ENCODE peak calls at places on chromosomes 13 and 19, in seven cellular contexts. K is trophoblast cell, H is mesendoderm, A is neuronal stem cell, Q is H9, B is H1, T is mesenchymal stem cell. L is an unnamed sample.

GRCh38 chr13:114146629-114147028 is 14.2 kb upstream of the RASA3 start:
- DNase-seq in K (no peak), H (peak; percentile 51), A (no peak), Q (no peak), B (peak; percentile 56), T (no peak), L (no peak)

GRCh38 chr19:13160557-13160956 is 10.3 kb downstream of the IER2 start:
- DNase-seq in K (no peak), H (no peak), A (no peak), Q (no peak), B (no peak), T (peak; percentile 61), L (peak; percentile 66)

GRCh38 chr19:2977001-2977685 is at the start of gene TLE6:
- DNase-seq in K (peak; percentile 97), H (peak; percentile 98), A (peak; percentile 93), Q (peak; percentile 99), B (peak; percentile 97), T (peak; percentile 93), L (peak; percentile 84)

GRCh38 chr13:90014038-90014437 is 1333.4 kb upstream of the MIR17HG start:
- DNase-seq in K (no peak), H (no peak), A (no peak), Q (no peak), B (no peak), T (no peak), L (no peak)

GRCh38 chr13:48014359-48014758 is 13.3 kb upstream of the SUCLA2 start:
- DNase-seq in K (no peak), H (no peak), A (no peak), Q (no peak), B (no peak), T (no peak), L (no peak)

GRCh38 chr13:71274923-71275593 is 591.9 kb downstream of the DACH1 start:
- DNase-seq in K (no peak), H (peak; percentile 14), A (no peak), Q (no peak), B (no peak), T (no peak), L (no peak)

GRCh38 chr13:112721198-112722104 is 31.6 kb downstream of the ATP11A start:
- DNase-seq in K (no peak), H (no peak), A (no peak), Q (no peak), B (no peak), T (no peak), L (no peak)

GRCh38 chr13:107441279-107441678 is 774.1 kb downstream of the LIG4 start:
- DNase-seq in K (no peak), H (no peak), A (no peak), Q (no peak), B (no peak), T (peak; percentile 83), L (peak; percentile 89)

GRCh38 chr19:12886943-12887747 is at the start of gene KLF1:
- DNase-seq in K (no peak), H (no peak), A (no peak), Q (no peak), B (no peak), T (no peak), L (no peak)

GRCh38 chr13:20174656-20175405 is 14.0 kb upstream of the GJA3 start:
- DNase-seq in K (peak; percentile 96), H (peak; percentile 76), A (no peak), Q (peak; percentile 54), B (no peak), T (peak; percentile 91), L (peak; percentile 99)

GRCh38 chr13:92355213-92355612 is 871.4 kb upstream of the GPC6 start:
- DNase-seq in K (no peak), H (peak; percentile 74), A (no peak), Q (peak; percentile 43), B (no peak), T (peak; percentile 26), L (peak; percentile 5)

GRCh38 chr13:51258612-51259358 is 36.6 kb downstream of the FAM124A start:
- DNase-seq in K (no peak), H (peak; percentile 72), A (no peak), Q (no peak), B (peak; percentile 44), T (no peak), L (no peak)

GRCh38 chr19:941292-942132 is 15.7 kb downstream of the ARID3A start:
- DNase-seq in K (no peak), H (no peak), A (no peak), Q (no peak), B (no peak), T (no peak), L (no peak)
- H3K9ac ChIP-seq in K (no peak overlapping the region), H (no peak overlapping the region), A (no peak overlapping the region), Q (no peak overlapping the region), B (no peak overlapping the region), T (no peak overlapping the region), L (no peak overlapping the region)

GRCh38 chr19:11284535-11284934 is 11.4 kb upstream of the TSPAN16 start:
- DNase-seq in K (no peak), H (no peak), A (no peak), Q (no peak), B (no peak), T (no peak), L (no peak)

GRCh38 chr19:11286312-11286974 is 9.5 kb upstream of the TSPAN16 start:
- DNase-seq in K (no peak), H (no peak), A (no peak), Q (no peak), B (no peak), T (no peak), L (peak; percentile 58)

GRCh38 chr19:11278670-11279069 is 16.3 kb upstream of the DOCK6 start:
- DNase-seq in K (no peak), H (peak; percentile 69), A (no peak), Q (no peak), B (no peak), T (peak; percentile 18), L (no peak)

GRCh38 chr19:11279505-11280236 is 16.3 kb upstream of the TSPAN16 start:
- DNase-seq in K (no peak), H (no peak), A (no peak), Q (no peak), B (no peak), T (no peak), L (no peak)

GRCh38 chr19:11281336-11282049 is 14.5 kb upstream of the TSPAN16 start:
- DNase-seq in K (no peak), H (no peak), A (no peak), Q (no peak), B (no peak), T (peak; percentile 43), L (no peak)
- H3K4ac ChIP-seq in K (no peak overlapping the region), H (no peak overlapping the region), A (no peak overlapping the region), Q (no peak overlapping the region), B (no peak overlapping the region), T (no peak overlapping the region), L (no peak overlapping the region)

GRCh38 chr13:110706570-110707378 is 858 bp upstream of the CARS2 start:
- DNase-seq in K (peak; percentile 42), H (peak; percentile 37), A (no peak), Q (no peak), B (no peak), T (no peak), L (no peak)
- H3K9ac ChIP-seq in K (peak overlapping the region; percentile 75), H (peak overlapping the region; percentile 72), A (peak overlapping the region; percentile 94), Q (peak overlapping the region; percentile 29), B (peak overlapping the region; percentile 42), T (peak overlapping the region; percentile 83), L (peak overlapping the region; percentile 65)

GRCh38 chr19:7769171-7769570 is 6.1 kb downstream of the CLEC4M start:
- DNase-seq in K (no peak), H (no peak), A (no peak), Q (no peak), B (no peak), T (no peak), L (no peak)

GRCh38 chr19:7775761-7776160 is 12.7 kb downstream of the CLEC4M start:
- DNase-seq in K (peak; percentile 66), H (no peak), A (no peak), Q (no peak), B (no peak), T (no peak), L (no peak)

GRCh38 chr19:7771072-7771471 is 8.0 kb downstream of the CLEC4M start:
- DNase-seq in K (no peak), H (no peak), A (no peak), Q (no peak), B (no peak), T (no peak), L (no peak)

GRCh38 chr19:7773841-7774240 is 10.8 kb downstream of the CLEC4M start:
- DNase-seq in K (peak; percentile 69), H (no peak), A (no peak), Q (no peak), B (no peak), T (no peak), L (no peak)

DNA sequence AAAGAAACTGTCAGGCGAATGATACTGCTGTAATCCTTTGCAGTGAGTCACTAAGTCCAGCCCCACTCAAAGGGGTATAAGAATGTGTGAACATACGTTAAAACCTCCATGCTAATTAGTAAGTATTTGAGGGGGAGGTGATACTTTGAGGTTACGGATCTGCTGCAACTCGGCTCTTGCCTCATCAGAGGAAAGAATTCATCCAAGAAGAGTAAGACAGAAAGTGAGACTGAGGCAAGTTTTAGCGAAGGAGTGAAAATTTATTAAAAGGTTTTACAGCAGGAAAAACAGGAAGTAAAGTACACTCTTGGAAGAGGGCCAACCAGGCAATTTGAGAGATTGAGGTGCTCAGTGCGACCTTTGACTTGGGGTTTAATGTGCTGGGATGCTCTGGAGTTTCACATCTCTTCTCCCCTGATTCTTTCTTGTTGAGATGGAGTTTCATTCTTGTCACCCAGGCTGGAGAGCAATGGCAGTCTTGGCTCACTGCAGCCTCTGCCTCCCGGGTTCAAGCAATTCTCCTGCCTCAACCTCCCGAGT is 9.8 kb downstream of the CLEC4M start:
- DNase-seq in K (peak; percentile 53), H (peak; percentile 45), A (no peak), Q (no peak), B (no peak), T (peak; percentile 46), L (no peak)
- H3K4ac ChIP-seq in K (no peak overlapping the region), H (no peak overlapping the region), A (no peak overlapping the region), Q (no peak overlapping the region), B (no peak overlapping the region), T (no peak overlapping the region), L (no peak overlapping the region)

DNA sequence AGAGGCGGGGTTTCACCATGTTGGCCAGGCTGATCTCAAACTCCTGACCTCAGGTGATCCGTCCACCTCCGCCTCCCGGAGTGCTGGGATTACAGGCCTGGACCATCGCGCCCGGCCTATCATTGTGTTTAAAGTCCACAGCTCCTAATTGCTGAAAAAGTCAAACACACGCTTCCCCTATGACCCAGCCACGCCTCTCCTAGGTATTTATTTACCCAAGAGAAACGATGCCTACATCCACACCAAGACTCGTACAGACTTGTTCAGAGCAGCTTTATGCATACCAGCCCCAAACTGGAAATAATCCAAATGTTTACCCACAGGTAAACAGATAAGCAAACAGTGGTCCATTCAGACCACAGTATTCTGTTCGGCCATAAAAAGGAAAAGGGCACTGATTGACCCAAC is 15.1 kb downstream of the ZNRF4 start:
- DNase-seq in K (no peak), H (no peak), A (no peak), Q (no peak), B (no peak), T (no peak), L (no peak)
- H3K9ac ChIP-seq in K (no peak overlapping the region), H (no peak overlapping the region), A (no peak overlapping the region), Q (no peak overlapping the region), B (no peak overlapping the region), T (no peak overlapping the region), L (no peak overlapping the region)

GRCh38 chr19:19545128-19545591 is 7.1 kb downstream of the CILP2 start:
- DNase-seq in K (no peak), H (no peak), A (no peak), Q (no peak), B (no peak), T (no peak), L (no peak)
- H3K4ac ChIP-seq in K (no peak overlapping the region), H (no peak overlapping the region), A (no peak overlapping the region), Q (no peak overlapping the region), B (no peak overlapping the region), T (no peak overlapping the region), L (no peak overlapping the region)

L was measured in IMR-90.